ENCODE peak calls at places on chromosome 5, in six cellular contexts. J is HCT116; A is stomach; L is CD8-positive, alpha-beta T cell; Z is Panc1; N is cardiac muscle cell. C is an unnamed sample.

GRCh38 chr5:128378636-128379035 is 159.4 kb downstream of the FBN2 start:
- DNase-seq in J (no peak), A (no peak), L (no peak), Z (no peak), N (no peak), C (no peak)

GRCh38 chr5:55232985-55233928 is at the start of gene CCNO:
- DNase-seq in J (peak), A (peak), L (no peak), Z (no peak), N (peak), C (no peak)

GRCh38 chr5:14685757-14686156 is 21.2 kb downstream of the OTULIN start:
- DNase-seq in J (peak), A (no peak), L (no peak), Z (no peak), N (peak), C (peak)

GRCh38 chr5:56910123-56910951 is 941 bp downstream of the SETD9 start:
- DNase-seq in J (no peak), A (peak), L (peak), Z (no peak), N (no peak), C (no peak)

GRCh38 chr5:127833999-127834953 is 131.1 kb downstream of the CCDC192 start:
- DNase-seq in J (no peak), A (no peak), L (no peak), Z (no peak), N (peak), C (no peak)

GRCh38 chr5:119328753-119329602 is 26.8 kb upstream of the TNFAIP8 start:
- DNase-seq in J (no peak), A (no peak), L (peak), Z (no peak), N (peak), C (peak)

GRCh38 chr5:175797521-175798038 is 73.8 kb upstream of the CPLX2 start:
- DNase-seq in J (no peak), A (no peak), L (no peak), Z (no peak), N (no peak), C (no peak)

GRCh38 chr5:21802869-21803490 is 1050.2 kb downstream of the CDH12 start:
- DNase-seq in J (no peak), A (no peak), L (no peak), Z (peak), N (peak), C (no peak)

GRCh38 chr5:63053019-63053638 is 474.5 kb downstream of the LRRC70 start:
- DNase-seq in J (no peak), A (no peak), L (no peak), Z (no peak), N (peak), C (peak)

GRCh38 chr5:180652771-180653170 is 3.4 kb upstream of the FLT4 start:
- DNase-seq in J (no peak), A (no peak), L (no peak), Z (no peak), N (no peak), C (no peak)

GRCh38 chr5:143245929-143246561 is 157.4 kb downstream of the NR3C1 start:
- DNase-seq in J (peak), A (no peak), L (no peak), Z (peak), N (peak), C (no peak)

GRCh38 chr5:169861433-169861832 is 118.9 kb downstream of the INSYN2B start:
- DNase-seq in J (no peak), A (no peak), L (no peak), Z (no peak), N (no peak), C (no peak)

GRCh38 chr5:98065261-98065909 is 708.1 kb upstream of the RGMB start:
- DNase-seq in J (no peak), A (no peak), L (no peak), Z (no peak), N (no peak), C (no peak)

GRCh38 chr5:74639538-74640449 is 734 bp downstream of the ENC1 start:
- DNase-seq in J (no peak), A (peak), L (no peak), Z (no peak), N (peak), C (no peak)

GRCh38 chr5:154755361-154756202 is at the start of gene LARP1:
- DNase-seq in J (no peak), A (peak), L (no peak), Z (no peak), N (peak), C (no peak)

GRCh38 chr5:143582176-143582575 is 178.7 kb upstream of the NR3C1 start:
- DNase-seq in J (no peak), A (no peak), L (no peak), Z (no peak), N (no peak), C (no peak)

GRCh38 chr5:83029912-83030311 is 47.3 kb downstream of the TMEM167A start:
- DNase-seq in J (no peak), A (no peak), L (no peak), Z (no peak), N (peak), C (no peak)

GRCh38 chr5:146327471-146327870 is 11.2 kb upstream of the POU4F3 start:
- DNase-seq in J (no peak), A (no peak), L (no peak), Z (no peak), N (no peak), C (no peak)

GRCh38 chr5:146334074-146334533 is 4.5 kb upstream of the POU4F3 start:
- DNase-seq in J (no peak), A (no peak), L (no peak), Z (no peak), N (no peak), C (no peak)

GRCh38 chr5:146329697-146330096 is 8.9 kb upstream of the POU4F3 start:
- DNase-seq in J (no peak), A (no peak), L (no peak), Z (no peak), N (no peak), C (no peak)

GRCh38 chr5:146336197-146336596 is 2.4 kb upstream of the POU4F3 start:
- DNase-seq in J (no peak), A (no peak), L (no peak), Z (no peak), N (no peak), C (no peak)

DNA sequence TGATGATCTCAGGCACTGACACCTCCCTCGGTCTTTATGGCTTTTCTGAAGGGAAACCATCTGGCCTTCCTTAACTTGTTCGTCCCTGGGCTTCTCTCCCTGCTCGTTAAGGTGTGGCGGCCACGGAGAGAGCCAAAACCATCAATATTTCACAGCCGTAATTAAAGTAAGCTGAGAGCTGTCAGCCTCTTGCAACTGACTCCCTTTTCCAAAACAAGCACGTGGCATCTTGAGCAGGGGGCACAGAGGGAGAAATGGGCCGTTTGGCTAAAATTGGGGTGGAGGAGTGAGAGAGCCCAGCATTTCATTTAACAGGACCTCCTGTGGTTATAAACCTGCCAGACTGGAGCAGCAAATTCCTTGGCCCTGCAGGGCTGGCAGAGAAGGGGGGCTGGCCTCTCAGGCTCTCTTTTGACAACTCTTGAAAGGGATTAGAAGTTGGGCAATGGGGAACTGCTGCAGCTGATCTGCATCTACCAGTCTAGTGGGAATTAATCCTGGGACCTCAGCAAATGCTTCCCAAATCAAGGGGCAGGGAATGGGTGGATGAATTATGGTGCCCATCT is 7.3 kb upstream of the POU4F3 start:
- DNase-seq in J (no peak), A (no peak), L (no peak), Z (no peak), N (no peak), C (no peak)
- TF ChIP-seq CTCF in J (no peak), A (no peak), L (no peak), Z (no peak), N (no peak), C (no peak)

DNA sequence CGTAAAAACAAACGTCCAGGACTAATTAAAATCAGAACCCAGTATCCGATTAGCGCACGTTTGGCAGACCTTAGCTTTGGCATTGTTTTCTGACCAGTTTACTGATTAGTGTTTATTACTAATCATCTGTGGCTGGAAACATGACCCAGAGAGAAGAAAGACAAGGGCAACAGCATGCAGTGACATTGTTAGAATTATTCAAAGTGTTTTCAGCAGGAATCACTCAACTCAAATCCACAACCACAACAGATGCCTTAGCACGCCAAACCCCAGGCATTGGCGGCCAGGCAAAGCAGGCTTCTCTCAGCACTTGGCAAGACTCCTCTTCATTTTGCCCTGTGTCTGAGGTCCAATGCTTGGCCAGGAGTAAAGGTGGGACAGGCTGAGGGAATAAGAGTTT is 490.0 kb downstream of the EBF1 start:
- DNase-seq in J (no peak), A (no peak), L (no peak), Z (no peak), N (no peak), C (no peak)
- H3K4me3 ChIP-seq in J (no peak), A (no peak), L (no peak), Z (no peak), N (no peak), C (no peak)

DNA sequence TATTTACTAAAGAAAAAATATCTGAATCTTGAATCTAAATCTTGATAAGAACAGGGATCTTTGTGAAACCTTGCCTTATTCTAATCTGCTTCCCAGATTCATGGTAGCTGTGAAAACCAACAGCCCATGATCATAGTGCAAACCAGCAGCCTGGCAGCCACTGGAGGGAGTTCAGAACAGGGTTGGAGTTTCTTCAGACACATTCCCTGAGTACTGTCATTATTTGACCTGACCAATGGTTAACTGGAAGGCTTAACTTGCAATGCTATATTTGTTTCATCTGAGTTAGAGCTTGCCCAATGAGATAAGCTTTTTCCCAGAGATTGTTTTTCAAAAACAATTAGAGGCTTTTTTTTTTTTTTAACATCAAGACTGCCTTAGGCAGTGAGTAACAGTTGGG is 47.8 kb downstream of the LOX start:
- DNase-seq in J (no peak), A (no peak), L (no peak), Z (no peak), N (no peak), C (no peak)
- TF ChIP-seq CTCF in J (no peak), A (no peak), L (no peak), Z (peak), N (peak), C (peak)

GRCh38 chr5:133053463-133053862 is 1.6 kb downstream of the HSPA4 start:
- DNase-seq in J (no peak), A (no peak), L (no peak), Z (no peak), N (no peak), C (no peak)
- H3K4me3 ChIP-seq in J (peak), A (peak), L (no peak), Z (peak), N (peak), C (peak)

DNA sequence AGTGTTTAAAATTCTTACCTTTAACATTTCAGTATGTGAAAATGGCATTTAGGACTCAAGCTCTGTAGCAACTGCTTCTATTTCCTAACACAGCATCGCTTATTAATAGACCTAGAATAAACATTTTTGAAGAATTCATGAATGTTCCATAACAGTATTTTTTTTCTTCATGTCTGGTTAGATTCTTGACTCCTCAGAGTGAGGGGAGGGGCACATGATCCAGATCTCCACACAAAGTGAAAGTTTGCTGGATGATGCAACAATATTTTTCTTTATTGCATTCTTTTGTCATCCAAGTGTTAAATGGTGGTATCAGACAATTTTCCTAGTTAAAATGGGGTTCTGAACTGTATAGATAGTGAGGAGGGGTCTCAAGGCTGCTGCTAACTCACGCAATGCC is 130.8 kb upstream of the MAN2A1 start:
- DNase-seq in J (no peak), A (no peak), L (no peak), Z (no peak), N (peak), C (no peak)
- TF ChIP-seq CTCF in J (no peak), A (no peak), L (no peak), Z (no peak), N (no peak), C (no peak)

GRCh38 chr5:42854795-42855194 is 43.1 kb upstream of the SELENOP start:
- DNase-seq in J (no peak), A (no peak), L (no peak), Z (no peak), N (no peak), C (no peak)

GRCh38 chr5:42855386-42855785 is 43.7 kb upstream of the SELENOP start:
- DNase-seq in J (no peak), A (no peak), L (no peak), Z (no peak), N (no peak), C (no peak)

GRCh38 chr5:42858031-42858643 is 46.4 kb upstream of the SELENOP start:
- DNase-seq in J (no peak), A (no peak), L (no peak), Z (no peak), N (no peak), C (peak)

GRCh38 chr5:42855811-42856210 is 44.1 kb upstream of the SELENOP start:
- DNase-seq in J (no peak), A (no peak), L (no peak), Z (no peak), N (no peak), C (no peak)

GRCh38 chr5:42858709-42859108 is 47.0 kb upstream of the SELENOP start:
- DNase-seq in J (no peak), A (no peak), L (no peak), Z (no peak), N (no peak), C (peak)
- H3K4me3 ChIP-seq in J (no peak), A (no peak), L (no peak), Z (no peak), N (no peak), C (no peak)

GRCh38 chr5:41636605-41637004 is 126.2 kb upstream of the PLCXD3 start:
- DNase-seq in J (peak), A (no peak), L (no peak), Z (no peak), N (peak), C (no peak)
- TF ChIP-seq CTCF in J (peak), A (no peak), L (no peak), Z (peak), N (peak), C (peak)

C was measured in LNCaP clone FGC.